ENCODE peak calls at places on chromosomes 2 and 18, in nine cellular contexts. K is ovary, H is body of pancreas, M is psoas muscle, N is pancreas, V is prostate gland, T is hepatocyte, X is WERI-Rb-1, I is stomach. F is an unnamed sample. For H3K36me3, the result is how much of the 10 kb centered on the place peaks cover.

GRCh38 chr2:232420463-232421188 is 14.0 kb downstream of the ALPG start:
- DNase-seq in K (no peak), H (peak), M (no peak), N (peak), V (peak), T (peak), X (no peak), I (peak), F (no peak)

GRCh38 chr2:128317186-128317897 is 1.3 kb downstream of the HS6ST1 start:
- DNase-seq in K (peak), H (peak), M (peak), N (peak), V (peak), T (peak), X (no peak), I (peak), F (no peak)

GRCh38 chr2:235945608-235946140 is 222.5 kb downstream of the GBX2 start:
- DNase-seq in K (no peak), H (no peak), M (no peak), N (peak), V (no peak), T (no peak), X (no peak), I (no peak), F (no peak)

GRCh38 chr2:206051912-206052311 is 34.1 kb downstream of the INO80D start:
- DNase-seq in K (no peak), H (no peak), M (no peak), N (no peak), V (no peak), T (no peak), X (no peak), I (no peak), F (no peak)

GRCh38 chr2:217035967-217036366 is 176.1 kb upstream of the TNP1 start:
- DNase-seq in K (no peak), H (no peak), M (peak), N (no peak), V (no peak), T (no peak), X (no peak), I (no peak), F (no peak)

GRCh38 chr2:201126308-201127127 is 10.6 kb downstream of the CFLAR start:
- DNase-seq in K (no peak), H (no peak), M (no peak), N (no peak), V (no peak), T (no peak), X (no peak), I (no peak), F (no peak)

GRCh38 chr18:1846640-1847039 is 724.7 kb downstream of the METTL4 start:
- DNase-seq in K (no peak), H (no peak), M (no peak), N (no peak), V (no peak), T (no peak), X (no peak), I (no peak), F (no peak)

GRCh38 chr2:121473502-121473901 is 57.2 kb upstream of the RNU4ATAC start:
- DNase-seq in K (no peak), H (no peak), M (no peak), N (no peak), V (no peak), T (no peak), X (no peak), I (no peak), F (no peak)

GRCh38 chr2:15307526-15307925 is 253.6 kb downstream of the NBAS start:
- DNase-seq in K (no peak), H (no peak), M (no peak), N (no peak), V (peak), T (no peak), X (no peak), I (no peak), F (no peak)

GRCh38 chr2:10258726-10259125 is 44.0 kb upstream of the HPCAL1 start:
- DNase-seq in K (no peak), H (no peak), M (no peak), N (no peak), V (no peak), T (no peak), X (no peak), I (no peak), F (no peak)

GRCh38 chr2:6917071-6917760 is at the start of gene RNF144A:
- DNase-seq in K (peak), H (peak), M (peak), N (peak), V (peak), T (peak), X (peak), I (peak), F (no peak)

GRCh38 chr2:5777089-5777488 is 84.9 kb downstream of the SOX11 start:
- DNase-seq in K (no peak), H (peak), M (no peak), N (no peak), V (peak), T (peak), X (no peak), I (no peak), F (no peak)

GRCh38 chr2:85811850-85812735 is 58.3 kb downstream of the ATOH8 start:
- DNase-seq in K (peak), H (no peak), M (no peak), N (peak), V (no peak), T (peak), X (no peak), I (no peak), F (no peak)

DNA sequence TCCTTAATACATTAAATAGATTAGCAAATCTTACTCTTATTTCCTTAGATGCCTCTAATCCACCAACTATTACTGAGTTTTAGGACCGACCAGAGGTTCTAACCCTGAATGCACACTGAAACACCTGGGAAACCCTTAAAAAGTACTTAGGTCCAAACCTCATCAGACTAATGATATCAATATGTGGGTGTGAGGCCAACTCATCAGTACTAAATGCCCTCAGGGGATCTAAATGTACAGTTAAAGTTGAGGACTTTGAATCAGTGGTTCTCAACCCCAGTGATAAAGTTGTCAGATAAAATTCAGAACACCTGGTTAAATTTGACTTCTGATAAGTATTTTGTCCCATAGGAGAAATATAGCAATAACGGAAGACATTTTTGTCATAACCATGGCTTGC is 20.9 kb downstream of the MMADHC start:
- DNase-seq in K (no peak), H (no peak), M (no peak), N (no peak), V (no peak), T (no peak), X (no peak), I (no peak), F (no peak)
- H3K36me3 ChIP-seq in K (under half), H (under half), M (half or more), N (under half), V (under half), T (under half), X (under half), I (half or more), F (under half)

GRCh38 chr2:53486185-53486584 is 281.4 kb upstream of the CHAC2 start:
- DNase-seq in K (no peak), H (no peak), M (no peak), N (peak), V (no peak), T (no peak), X (no peak), I (no peak), F (no peak)
- H3K27ac ChIP-seq in K (no peak), H (no peak), M (no peak), N (no peak), V (no peak), T (no peak), X (no peak), I (no peak), F (no peak)

GRCh38 chr2:118737690-118738089 is 109.8 kb downstream of the EN1 start:
- DNase-seq in K (no peak), H (no peak), M (no peak), N (no peak), V (no peak), T (no peak), X (no peak), I (no peak), F (no peak)

GRCh38 chr2:118738106-118738505 is 109.3 kb downstream of the EN1 start:
- DNase-seq in K (no peak), H (no peak), M (no peak), N (no peak), V (no peak), T (no peak), X (no peak), I (no peak), F (no peak)

GRCh38 chr2:118738524-118739308 is 108.7 kb downstream of the EN1 start:
- DNase-seq in K (peak), H (peak), M (peak), N (no peak), V (no peak), T (peak), X (no peak), I (no peak), F (no peak)
- H3K4me3 ChIP-seq in K (no peak), H (no peak), M (no peak), N (no peak), V (no peak), T (no peak), X (no peak), I (no peak), F (no peak)

DNA sequence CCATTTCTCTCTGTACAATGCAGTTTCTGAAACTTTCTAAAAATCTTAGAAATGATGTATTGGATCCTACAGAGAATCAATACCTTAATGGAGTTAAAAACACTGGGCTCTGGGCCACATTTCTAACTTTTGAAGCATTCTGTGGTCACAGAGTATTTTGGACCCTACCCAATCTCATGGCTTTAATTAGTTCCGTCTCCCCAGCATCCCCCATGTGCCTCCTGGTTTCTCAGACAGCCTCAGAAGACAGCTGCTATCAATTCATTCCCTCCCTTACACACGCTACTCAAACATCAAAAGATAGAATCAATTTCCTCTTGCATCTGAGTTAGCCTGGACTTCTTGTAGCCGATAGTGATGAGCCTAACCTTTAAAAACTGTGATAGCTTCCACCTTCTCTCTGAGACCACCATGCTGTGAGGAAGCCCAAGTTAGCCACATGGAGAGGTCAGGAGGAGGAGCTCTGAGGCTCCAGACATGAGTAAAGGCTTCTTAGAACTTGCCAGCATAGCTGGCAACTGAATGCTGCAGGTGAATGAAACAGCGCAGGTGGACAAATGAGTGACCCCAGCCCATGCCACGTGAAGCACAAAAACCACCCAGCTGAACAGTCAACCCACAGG is 10.4 kb downstream of the ADCY3 start:
- DNase-seq in K (no peak), H (no peak), M (no peak), N (no peak), V (no peak), T (no peak), X (no peak), I (no peak), F (no peak)
- H3K36me3 ChIP-seq in K (under half), H (under half), M (under half), N (under half), V (under half), T (under half), X (half or more), I (under half), F (under half)

DNA sequence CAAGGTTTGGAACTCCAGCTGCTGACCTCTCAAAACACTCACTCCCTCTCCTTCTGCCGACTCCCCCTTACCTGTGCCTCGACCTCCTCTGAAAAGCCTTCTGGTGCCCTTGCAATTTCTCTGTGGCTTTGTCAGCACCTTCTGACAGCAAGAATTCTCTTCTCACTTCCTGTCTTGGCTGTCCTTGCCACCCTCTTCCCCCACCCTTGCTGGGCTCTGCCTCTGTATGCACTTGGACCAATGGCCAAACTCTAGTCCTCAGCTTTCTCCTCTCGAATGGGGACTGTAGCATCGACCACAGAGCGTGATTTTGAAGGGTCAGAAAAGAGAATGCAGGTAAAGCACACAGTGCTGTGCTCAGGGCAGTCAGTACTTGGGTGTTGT is 99.0 kb downstream of the HS1BP3 start:
- DNase-seq in K (no peak), H (no peak), M (no peak), N (no peak), V (no peak), T (no peak), X (no peak), I (no peak), F (no peak)
- H3K27ac ChIP-seq in K (no peak), H (no peak), M (peak), N (no peak), V (peak), T (no peak), X (no peak), I (no peak), F (no peak)

DNA sequence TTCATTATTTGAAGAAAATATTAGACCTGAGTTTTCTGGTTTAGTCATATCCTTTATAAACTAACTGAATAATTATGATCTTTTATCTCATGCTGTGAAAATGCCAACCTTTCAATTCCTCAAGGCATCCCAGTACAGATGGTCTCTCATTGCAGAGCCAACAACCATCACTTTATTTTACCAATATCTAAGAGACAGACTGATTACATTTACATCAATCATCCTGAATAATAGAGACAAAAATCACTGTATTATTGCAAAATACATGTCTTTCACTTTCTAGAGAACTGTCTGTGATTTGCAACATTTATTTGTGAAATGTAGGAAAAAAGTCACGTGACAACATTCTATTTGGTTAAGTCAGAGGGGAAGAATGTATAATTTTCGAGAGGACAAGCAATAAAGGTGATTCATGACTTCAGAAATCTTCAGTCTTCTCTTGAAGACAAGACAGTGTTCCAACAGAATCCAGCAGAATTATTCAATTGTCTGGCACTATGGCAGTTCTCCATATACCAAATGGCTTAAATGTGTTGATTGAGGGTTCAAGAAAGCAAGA is 503.6 kb upstream of the SYT4 start:
- DNase-seq in K (no peak), H (no peak), M (no peak), N (no peak), V (no peak), T (peak), X (no peak), I (no peak), F (no peak)
- H3K4me3 ChIP-seq in K (no peak), H (no peak), M (no peak), N (no peak), V (no peak), T (no peak), X (no peak), I (no peak), F (no peak)

GRCh38 chr2:54666741-54667639 is 56.5 kb upstream of the EML6 start:
- DNase-seq in K (peak), H (peak), M (peak), N (no peak), V (peak), T (peak), X (no peak), I (peak), F (no peak)
- H3K36me3 ChIP-seq in K (under half), H (under half), M (half or more), N (under half), V (under half), T (under half), X (half or more), I (half or more), F (under half)

F was measured in esophagus squamous epithelium.